ENCODE peak calls at places on chromosomes 12 and 14, in eight cellular contexts. One of them, this sample, is unnamed.

GRCh38 chr14:74980398-74980745 is 22.3 kb upstream of the EIF2B2 start:
- DNase-seq in anterior cingulate cortex: no peak
- DNase-seq in SHP77: no peak
- DNase-seq in uterus: no peak
- DNase-seq in adrenal gland: no peak
- DNase-seq in H54: no peak
- DNase-seq in HCT116: no peak
- DNase-seq in GM13977: no peak
- DNase-seq in this sample: no peak

GRCh38 chr12:116069943-116070342 is 207.6 kb downstream of the MED13L start:
- DNase-seq in anterior cingulate cortex: no peak
- DNase-seq in SHP77: no peak
- DNase-seq in uterus: no peak
- DNase-seq in adrenal gland: no peak
- DNase-seq in H54: no peak
- DNase-seq in HCT116: no peak
- DNase-seq in GM13977: no peak
- DNase-seq in this sample: no peak

GRCh38 chr12:79441534-79441933 is 249.2 kb downstream of the PAWR start:
- DNase-seq in anterior cingulate cortex: no peak
- DNase-seq in SHP77: no peak
- DNase-seq in uterus: no peak
- DNase-seq in adrenal gland: no peak
- DNase-seq in H54: no peak
- DNase-seq in HCT116: no peak
- DNase-seq in GM13977: no peak
- DNase-seq in this sample: no peak

GRCh38 chr12:228846-229200 is 14.9 kb upstream of the SLC6A12 start:
- DNase-seq in anterior cingulate cortex: no peak
- DNase-seq in SHP77: no peak
- DNase-seq in uterus: no peak
- DNase-seq in adrenal gland: no peak
- DNase-seq in H54: no peak
- DNase-seq in HCT116: no peak
- DNase-seq in GM13977: no peak
- DNase-seq in this sample: no peak

GRCh38 chr14:68874746-68875155 is 81.9 kb upstream of the ZFP36L1 start:
- DNase-seq in anterior cingulate cortex: no peak
- DNase-seq in SHP77: no peak
- DNase-seq in uterus: no peak
- DNase-seq in adrenal gland: no peak
- DNase-seq in H54: no peak
- DNase-seq in HCT116: peak
- DNase-seq in GM13977: no peak
- DNase-seq in this sample: no peak

GRCh38 chr12:88445715-88446393 is 134.4 kb downstream of the KITLG start:
- DNase-seq in anterior cingulate cortex: no peak
- DNase-seq in SHP77: no peak
- DNase-seq in uterus: no peak
- DNase-seq in adrenal gland: no peak
- DNase-seq in H54: no peak
- DNase-seq in HCT116: no peak
- DNase-seq in GM13977: no peak
- DNase-seq in this sample: no peak

GRCh38 chr12:103085541-103085940 is 128.1 kb downstream of the ASCL1 start:
- DNase-seq in anterior cingulate cortex: no peak
- DNase-seq in SHP77: no peak
- DNase-seq in uterus: no peak
- DNase-seq in adrenal gland: no peak
- DNase-seq in H54: no peak
- DNase-seq in HCT116: no peak
- DNase-seq in GM13977: no peak
- DNase-seq in this sample: no peak

GRCh38 chr14:90720336-90720735 is 95.9 kb downstream of the TTC7B start:
- DNase-seq in anterior cingulate cortex: no peak
- DNase-seq in SHP77: no peak
- DNase-seq in uterus: no peak
- DNase-seq in adrenal gland: no peak
- DNase-seq in H54: no peak
- DNase-seq in HCT116: no peak
- DNase-seq in GM13977: no peak
- DNase-seq in this sample: no peak

GRCh38 chr12:50533203-50533584 is 28.4 kb downstream of the DIP2B start:
- DNase-seq in anterior cingulate cortex: no peak
- DNase-seq in SHP77: no peak
- DNase-seq in uterus: no peak
- DNase-seq in adrenal gland: no peak
- DNase-seq in H54: no peak
- DNase-seq in HCT116: no peak
- DNase-seq in GM13977: no peak
- DNase-seq in this sample: no peak

GRCh38 chr12:52204931-52205505 is 13.2 kb upstream of the KRT80 start:
- DNase-seq in anterior cingulate cortex: no peak
- DNase-seq in SHP77: no peak
- DNase-seq in uterus: no peak
- DNase-seq in adrenal gland: no peak
- DNase-seq in H54: no peak
- DNase-seq in HCT116: no peak
- DNase-seq in GM13977: no peak
- DNase-seq in this sample: no peak

GRCh38 chr12:14638066-14638465 is 58.3 kb downstream of the GUCY2C start:
- DNase-seq in anterior cingulate cortex: no peak
- DNase-seq in SHP77: no peak
- DNase-seq in uterus: no peak
- DNase-seq in adrenal gland: no peak
- DNase-seq in H54: no peak
- DNase-seq in HCT116: no peak
- DNase-seq in GM13977: no peak
- DNase-seq in this sample: no peak

GRCh38 chr14:104701383-104702076 is 12.1 kb downstream of the INF2 start:
- DNase-seq in anterior cingulate cortex: no peak
- DNase-seq in SHP77: no peak
- DNase-seq in uterus: no peak
- DNase-seq in adrenal gland: no peak
- DNase-seq in H54: no peak
- DNase-seq in HCT116: no peak
- DNase-seq in GM13977: no peak
- DNase-seq in this sample: no peak

This sample was measured in transverse colon.